ENCODE peak calls at places on chromosomes 3 and 15, in four cellular contexts. C, H, N and P are unnamed samples.

GRCh38 chr3:178076718-178077117 is 459.5 kb upstream of the KCNMB2 start:
- DNase-seq in C (no peak), H (peak), N (no peak), P (no peak)

GRCh38 chr3:129001817-129002572 is 891 bp downstream of the EFCC1 start:
- DNase-seq in C (peak), H (no peak), N (no peak), P (no peak)

GRCh38 chr15:79209690-79210089 is 72.8 kb upstream of the ANKRD34C start:
- DNase-seq in C (no peak), H (no peak), N (no peak), P (no peak)

GRCh38 chr15:70763120-70763949 is at the start of gene UACA:
- DNase-seq in C (peak), H (peak), N (peak), P (peak)

GRCh38 chr3:159170436-159171003 is 368.7 kb downstream of the MFSD1 start:
- DNase-seq in C (no peak), H (peak), N (no peak), P (no peak)

GRCh38 chr15:77032052-77032646 is 37.2 kb downstream of the PSTPIP1 start:
- DNase-seq in C (peak), H (no peak), N (no peak), P (no peak)

GRCh38 chr3:14210843-14211594 is 32.4 kb downstream of the LSM3 start:
- DNase-seq in C (no peak), H (peak), N (no peak), P (peak)

GRCh38 chr15:84824260-84824690 is 7.1 kb downstream of the ALPK3 start:
- DNase-seq in C (no peak), H (no peak), N (no peak), P (peak)

GRCh38 chr3:112005091-112005672 is 6.5 kb downstream of the TAGLN3 start:
- DNase-seq in C (no peak), H (no peak), N (no peak), P (no peak)

DNA sequence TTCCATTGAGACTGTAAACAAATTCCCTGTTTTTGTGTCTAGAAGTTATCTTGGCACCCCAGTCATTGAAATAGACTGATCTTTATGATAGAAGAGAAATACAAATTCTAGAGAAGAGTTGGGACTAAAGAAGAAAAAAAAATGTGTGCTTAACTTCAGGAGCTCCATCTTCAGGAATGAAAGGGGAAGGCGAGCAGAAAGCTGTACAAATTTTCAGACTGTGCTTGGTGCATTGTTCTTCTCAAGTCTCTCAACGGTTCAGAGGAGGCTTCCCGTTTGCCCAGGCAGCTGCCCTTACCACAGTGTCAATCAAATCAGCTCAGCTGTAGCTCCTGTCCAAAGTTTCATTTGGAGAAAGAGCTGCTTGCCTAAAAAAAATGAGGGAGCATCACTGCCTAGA is 41.7 kb downstream of the OXSM start:
- DNase-seq in C (no peak), H (peak), N (peak), P (peak)
- TF ChIP-seq CTCF in C (no peak), H (peak), N (peak), P (peak)

DNA sequence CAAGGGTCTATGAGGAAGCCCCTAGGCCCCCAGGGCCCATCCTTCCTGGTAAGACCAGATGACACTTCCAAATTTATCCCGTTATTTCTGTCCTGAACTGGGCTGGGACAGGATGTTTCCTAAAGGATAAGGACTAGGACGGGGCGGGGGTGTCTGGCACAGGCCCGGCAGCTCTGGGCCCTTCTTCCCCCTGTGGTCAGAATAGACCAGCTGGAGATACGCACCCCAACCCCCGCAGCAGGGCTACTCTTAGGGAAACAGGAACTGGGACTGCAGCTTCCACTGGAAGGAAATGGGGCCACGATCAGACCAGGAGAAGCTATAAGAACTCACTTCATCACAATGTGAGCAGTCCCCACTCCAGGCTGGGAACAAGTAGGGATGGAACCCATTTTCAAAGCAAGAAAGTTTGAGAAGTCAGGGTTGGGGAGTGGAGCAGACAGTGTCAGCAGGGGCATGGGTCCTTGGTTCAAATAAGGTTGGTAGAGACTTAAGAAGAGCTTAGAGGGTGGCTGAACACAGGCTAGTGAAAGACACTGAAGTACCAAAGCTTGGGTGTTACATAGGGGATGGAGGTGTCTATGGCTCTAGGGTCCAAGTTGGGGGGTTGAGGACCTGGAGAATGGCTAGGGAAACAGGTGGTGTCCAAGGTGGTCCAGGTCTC is 1.1 kb downstream of the NCKIPSD start:
- DNase-seq in C (peak), H (peak), N (no peak), P (no peak)
- H3K4me3 ChIP-seq in C (no peak), H (peak), N (peak), P (peak)

GRCh38 chr3:194336601-194337355 is 14.3 kb downstream of the CPN2 start:
- DNase-seq in C (no peak), H (no peak), N (no peak), P (no peak)

GRCh38 chr3:194339836-194340235 is 11.3 kb downstream of the CPN2 start:
- DNase-seq in C (no peak), H (no peak), N (no peak), P (no peak)

GRCh38 chr3:194337965-194338753 is 13.0 kb downstream of the CPN2 start:
- DNase-seq in C (peak), H (no peak), N (no peak), P (peak)

GRCh38 chr3:194340757-194341400 is 10.2 kb downstream of the CPN2 start:
- DNase-seq in C (no peak), H (no peak), N (no peak), P (no peak)

GRCh38 chr3:194339356-194339755 is 11.8 kb downstream of the CPN2 start:
- DNase-seq in C (no peak), H (no peak), N (no peak), P (no peak)
- TF ChIP-seq CTCF in C (no peak), H (no peak), N (no peak), P (peak)

GRCh38 chr15:63065262-63066234 is 23.0 kb downstream of the TPM1 start:
- DNase-seq in C (no peak), H (peak), N (no peak), P (peak)
- H3K4me3 ChIP-seq in C (no peak), H (no peak), N (no peak), P (no peak)

DNA sequence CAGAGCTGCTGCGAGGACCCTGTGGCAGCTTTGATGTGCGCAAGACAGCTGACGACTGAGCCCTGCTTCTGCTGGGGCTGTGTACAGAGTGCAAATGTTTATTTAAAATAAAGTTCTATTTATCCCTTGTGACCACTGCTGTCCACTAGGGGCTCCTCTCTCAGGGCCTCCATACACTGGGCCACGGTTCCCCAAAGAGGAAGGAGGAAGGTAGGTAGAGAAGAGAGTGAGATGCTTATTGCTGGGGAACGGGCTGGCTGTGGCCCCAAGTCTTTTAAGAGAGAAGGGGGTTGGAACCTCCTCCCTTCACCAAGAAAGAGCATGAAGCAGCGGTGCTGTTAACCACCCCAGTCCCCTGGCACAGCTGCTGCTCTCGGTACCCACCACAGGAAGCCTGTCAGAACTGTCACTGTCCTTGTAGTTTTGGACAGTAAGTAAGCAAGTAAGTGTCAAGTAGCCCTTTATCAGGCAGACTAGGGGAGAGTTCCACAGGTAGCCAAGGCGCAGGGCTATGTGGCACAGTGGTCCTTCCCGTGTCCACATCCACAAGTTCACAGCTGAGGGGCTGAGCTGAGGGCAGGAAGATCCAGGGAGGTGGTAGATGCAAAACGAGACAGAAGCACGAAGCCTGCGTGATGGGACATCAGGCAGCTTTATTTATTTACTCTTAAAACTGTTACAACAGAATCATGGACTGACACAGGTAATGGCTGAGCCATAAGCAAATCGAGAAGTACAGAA is 47.3 kb downstream of the DHX30 start:
- DNase-seq in C (no peak), H (peak), N (peak), P (peak)
- TF ChIP-seq CTCF in C (no peak), H (peak), N (peak), P (peak)